ENCODE peak calls at places on chromosomes 5 and 9, in ten cellular contexts. V, Z, N, Q, X, T, H, C, G and M are unnamed samples.
A peak's percentile ranks its signal among the peaks of the same experiment; 100 is the strongest.

GRCh38 chr5:59893436-59894227 is at the start of gene PDE4D:
- DNase-seq in Q (peak; percentile 52), X (peak; percentile 56), V (peak; percentile 42), T (peak; percentile 78), G (no peak), H (no peak), N (peak; percentile 54), C (no peak), Z (peak; percentile 90), M (peak; percentile 47)

GRCh38 chr9:89360465-89360864 is 42.2 kb downstream of the SECISBP2 start:
- DNase-seq in C (no peak), Z (no peak), H (no peak), T (no peak), X (no peak), G (no peak), V (no peak), Q (no peak), N (no peak), M (no peak)

GRCh38 chr9:124216474-124217176 is 41.1 kb upstream of the NEK6 start:
- DNase-seq in X (peak; percentile 64), Z (no peak), T (no peak), C (peak; percentile 83), H (peak; percentile 35), G (no peak), Q (peak; percentile 40), N (no peak), V (no peak), M (no peak)

GRCh38 chr5:163506726-163507125 is 1.3 kb downstream of the MAT2B start:
- DNase-seq in T (peak; percentile 42), G (no peak), V (peak; percentile 50), Z (no peak), H (no peak), X (no peak), Q (no peak), N (no peak), C (no peak), M (peak; percentile 56)

GRCh38 chr5:150642567-150642927 is 2.1 kb downstream of the SYNPO start:
- DNase-seq in V (peak; percentile 83), Q (no peak), X (no peak), G (peak; percentile 53), H (no peak), Z (peak; percentile 55), C (no peak), N (peak; percentile 55), T (peak; percentile 95), M (peak; percentile 92)

GRCh38 chr5:82777106-82777505 is 300.1 kb downstream of the TMEM167A start:
- DNase-seq in C (no peak), H (no peak), V (no peak), Z (no peak), Q (no peak), N (no peak), G (no peak), T (no peak), X (no peak), M (no peak)

GRCh38 chr9:108133680-108134079 is 644.1 kb upstream of the KLF4 start:
- DNase-seq in G (no peak), H (no peak), C (no peak), V (no peak), N (no peak), Z (no peak), X (no peak), T (no peak), Q (no peak), M (no peak)

GRCh38 chr9:124208571-124208970 is 49.2 kb upstream of the NEK6 start:
- DNase-seq in V (no peak), G (no peak), C (no peak), Q (no peak), H (no peak), N (no peak), T (no peak), X (no peak), Z (no peak), M (no peak)

GRCh38 chr9:71737455-71737854 is 30.9 kb downstream of the CEMIP2 start:
- DNase-seq in V (no peak), H (no peak), N (no peak), C (no peak), G (no peak), Z (no peak), T (peak; percentile 40), X (no peak), Q (no peak), M (peak; percentile 31)

GRCh38 chr5:27592231-27592630 is 553.8 kb upstream of the CDH9 start:
- DNase-seq in Z (no peak), G (no peak), V (no peak), N (no peak), T (peak; percentile 10), H (no peak), X (no peak), C (no peak), Q (no peak), M (peak; percentile 67)

GRCh38 chr5:141513627-141514329 is 24.9 kb downstream of the PCDHGC5 start:
- DNase-seq in X (peak; percentile 88), N (peak; percentile 70), Z (peak; percentile 74), T (peak; percentile 87), Q (no peak), C (peak; percentile 54), V (peak; percentile 94), H (no peak), G (peak; percentile 49), M (peak; percentile 89)

GRCh38 chr5:140567136-140567818 is 2.6 kb downstream of the SLC35A4 start:
- DNase-seq in T (no peak), V (no peak), X (no peak), Z (no peak), N (no peak), C (no peak), G (no peak), H (no peak), Q (no peak), M (no peak)

GRCh38 chr5:54207566-54207965 is 102.8 kb downstream of the ARL15 start:
- DNase-seq in X (no peak), T (no peak), G (no peak), C (no peak), Q (no peak), Z (no peak), N (no peak), V (no peak), H (no peak), M (no peak)

GRCh38 chr5:151509231-151509630 is 61.8 kb downstream of the SLC36A1 start:
- DNase-seq in Q (no peak), T (no peak), X (no peak), H (no peak), C (no peak), Z (no peak), G (no peak), V (no peak), N (no peak), M (no peak)

GRCh38 chr9:1535051-1535450 is 480.1 kb upstream of the SMARCA2 start:
- DNase-seq in C (no peak), G (no peak), N (no peak), X (no peak), H (no peak), Q (no peak), V (no peak), T (no peak), Z (no peak), M (no peak)

GRCh38 chr5:126492939-126493338 is 69.7 kb downstream of the GRAMD2B start:
- DNase-seq in V (no peak), T (peak; percentile 25), Q (no peak), X (no peak), H (no peak), N (no peak), C (no peak), G (no peak), Z (no peak), M (no peak)

GRCh38 chr5:5141625-5142527 is 1.7 kb downstream of the ADAMTS16 start:
- DNase-seq in G (no peak), Q (peak; percentile 73), X (no peak), T (peak; percentile 70), Z (peak; percentile 79), N (peak; percentile 73), H (peak; percentile 32), C (no peak), V (peak; percentile 35), M (peak; percentile 75)

GRCh38 chr5:121189569-121190305 is 661.9 kb upstream of the FTMT start:
- DNase-seq in T (peak; percentile 26), G (no peak), Z (peak; percentile 81), N (no peak), X (no peak), H (no peak), Q (no peak), C (no peak), V (no peak), M (peak; percentile 34)

GRCh38 chr9:20189871-20190270 is 401.0 kb upstream of the SLC24A2 start:
- DNase-seq in C (no peak), V (no peak), X (no peak), N (no peak), H (no peak), G (no peak), T (no peak), Z (no peak), Q (no peak), M (no peak)

GRCh38 chr5:171493646-171494393 is 74.4 kb downstream of the FGF18 start:
- DNase-seq in C (no peak), Z (no peak), N (no peak), H (no peak), X (no peak), V (no peak), Q (no peak), T (no peak), G (no peak), M (no peak)

GRCh38 chr5:73215525-73215890 is 42.5 kb downstream of the TMEM174 start:
- DNase-seq in N (no peak), V (no peak), G (no peak), X (no peak), C (no peak), T (no peak), H (no peak), Q (no peak), Z (no peak), M (peak; percentile 16)

GRCh38 chr5:178526796-178527457 is 63.3 kb downstream of the COL23A1 start:
- DNase-seq in C (no peak), Q (no peak), N (no peak), T (no peak), G (no peak), V (no peak), H (no peak), X (peak; percentile 37), Z (no peak), M (no peak)

GRCh38 chr5:176535655-176536131 is 1.5 kb downstream of the RNF44 start:
- DNase-seq in H (no peak), T (no peak), X (no peak), Z (peak; percentile 52), C (no peak), N (no peak), G (no peak), V (no peak), Q (no peak), M (no peak)

GRCh38 chr9:85741112-85741874 is 461 bp downstream of the AGTPBP1 start:
- DNase-seq in G (no peak), C (peak; percentile 53), Z (no peak), X (peak; percentile 78), H (peak; percentile 57), Q (peak; percentile 65), T (peak; percentile 39), V (no peak), N (peak; percentile 28), M (peak; percentile 17)

GRCh38 chr9:85741875-85742629 is at the start of gene AGTPBP1:
- DNase-seq in C (peak; percentile 92), V (peak; percentile 83), Q (peak; percentile 97), H (peak; percentile 94), N (peak; percentile 95), T (peak; percentile 92), X (peak; percentile 94), G (peak; percentile 42), Z (peak; percentile 97), M (peak; percentile 83)

GRCh38 chr5:179437341-179438001 is 92.2 kb upstream of the ADAMTS2 start:
- DNase-seq in C (no peak), T (no peak), Z (no peak), H (no peak), G (no peak), X (no peak), N (no peak), V (no peak), Q (no peak), M (no peak)